ENCODE peak calls at places on chromosome 20, in seven cellular contexts. P is vagina; K is stimulated activated CD4-positive, alpha-beta T cell treated with anti-CD3 and anti-CD28 coated beads, Interleukin-4, amount 100 ng/mL, for 4 hours; I is A549; T is T-helper 22 cell; R is T-helper 2 cell; Y is T-cell. N is an unnamed sample.

GRCh38 chr20:21074605-21075336 is 31.4 kb downstream of the LINC00237 start:
- DNase-seq in P (no peak), K (no peak), I (no peak), T (no peak), R (peak), Y (no peak), N (no peak)

GRCh38 chr20:10927011-10927583 is 253.3 kb upstream of the JAG1 start:
- DNase-seq in P (no peak), K (no peak), I (no peak), T (no peak), R (no peak), Y (no peak), N (no peak)

GRCh38 chr20:18657575-18657974 is 69.7 kb downstream of the DTD1 start:
- DNase-seq in P (no peak), K (no peak), I (no peak), T (no peak), R (no peak), Y (no peak), N (no peak)

GRCh38 chr20:56388882-56389281 is 3.1 kb downstream of the AURKA start:
- DNase-seq in P (peak), K (no peak), I (no peak), T (no peak), R (no peak), Y (no peak), N (no peak)

GRCh38 chr20:34215711-34216381 is 25.4 kb upstream of the ASIP start:
- DNase-seq in P (no peak), K (peak), I (peak), T (no peak), R (peak), Y (no peak), N (peak)

GRCh38 chr20:1469306-1469905 is 2.8 kb upstream of the NSFL1C start:
- DNase-seq in P (peak), K (no peak), I (no peak), T (no peak), R (no peak), Y (no peak), N (no peak)

GRCh38 chr20:23178806-23179205 is 92.7 kb upstream of the CD93 start:
- DNase-seq in P (peak), K (no peak), I (no peak), T (no peak), R (no peak), Y (no peak), N (peak)

GRCh38 chr20:59770851-59771250 is 162.6 kb downstream of the SYCP2 start:
- DNase-seq in P (no peak), K (no peak), I (no peak), T (no peak), R (no peak), Y (no peak), N (no peak)

GRCh38 chr20:61303217-61303616 is 51.2 kb downstream of the CDH4 start:
- DNase-seq in P (no peak), K (no peak), I (no peak), T (no peak), R (no peak), Y (no peak), N (no peak)

GRCh38 chr20:33531047-33531877 is 41.4 kb downstream of the CBFA2T2 start:
- DNase-seq in P (no peak), K (no peak), I (no peak), T (no peak), R (no peak), Y (no peak), N (no peak)

GRCh38 chr20:1800180-1800579 is 95.0 kb upstream of the SIRPA start:
- DNase-seq in P (no peak), K (no peak), I (no peak), T (no peak), R (no peak), Y (no peak), N (no peak)

GRCh38 chr20:31894980-31895675 is 24.7 kb downstream of the TTLL9 start:
- DNase-seq in P (peak), K (no peak), I (peak), T (no peak), R (peak), Y (no peak), N (peak)

GRCh38 chr20:17650301-17650761 is 31.7 kb downstream of the RRBP1 start:
- DNase-seq in P (no peak), K (no peak), I (no peak), T (no peak), R (no peak), Y (no peak), N (no peak)

GRCh38 chr20:32535316-32535952 is 49.7 kb downstream of the NOL4L start:
- DNase-seq in P (no peak), K (no peak), I (no peak), T (no peak), R (peak), Y (no peak), N (no peak)

GRCh38 chr20:58959652-58960051 is 21.4 kb upstream of the NELFCD start:
- DNase-seq in P (no peak), K (no peak), I (no peak), T (no peak), R (no peak), Y (no peak), N (no peak)

GRCh38 chr20:51382111-51382985 is 160.2 kb downstream of the NFATC2 start:
- DNase-seq in P (no peak), K (no peak), I (no peak), T (no peak), R (no peak), Y (no peak), N (no peak)

GRCh38 chr20:33068251-33068939 is 11.0 kb upstream of the BPIFB4 start:
- DNase-seq in P (no peak), K (no peak), I (no peak), T (no peak), R (no peak), Y (no peak), N (no peak)

GRCh38 chr20:33689973-33690372 is 3.8 kb upstream of the E2F1 start:
- DNase-seq in P (no peak), K (no peak), I (no peak), T (peak), R (peak), Y (no peak), N (no peak)

GRCh38 chr20:48862279-48862678 is 34.5 kb upstream of the PREX1 start:
- DNase-seq in P (no peak), K (no peak), I (no peak), T (no peak), R (peak), Y (no peak), N (no peak)

GRCh38 chr20:18024606-18025127 is 33.0 kb downstream of the OVOL2 start:
- DNase-seq in P (no peak), K (no peak), I (no peak), T (no peak), R (no peak), Y (no peak), N (no peak)

GRCh38 chr20:50338479-50339195 is 148.0 kb downstream of the CEBPB start:
- DNase-seq in P (no peak), K (peak), I (no peak), T (no peak), R (peak), Y (no peak), N (no peak)

GRCh38 chr20:3729811-3730550 is 2.5 kb upstream of the HSPA12B start:
- DNase-seq in P (no peak), K (no peak), I (no peak), T (no peak), R (no peak), Y (no peak), N (no peak)

GRCh38 chr20:33667245-33668086 is 723 bp downstream of the ACTL10 start:
- DNase-seq in P (no peak), K (peak), I (no peak), T (no peak), R (peak), Y (no peak), N (no peak)

GRCh38 chr20:60990647-60991046 is 261.4 kb upstream of the CDH4 start:
- DNase-seq in P (no peak), K (no peak), I (no peak), T (no peak), R (no peak), Y (no peak), N (no peak)

GRCh38 chr20:58103517-58103904 is 124.9 kb downstream of the ANKRD60 start:
- DNase-seq in P (peak), K (no peak), I (no peak), T (no peak), R (no peak), Y (no peak), N (no peak)

N was measured in pulmonary artery endothelial cell.